ENCODE peak calls at places on chromosomes 16 and 17, in eight cellular contexts. Q is NCI-H1417 treated with DMSO at 0.1 percent for 48 hours; L is CD8-positive, alpha-beta memory T cell; J is activated CD4-positive, CD25-positive, alpha-beta regulatory T cell; E is NCI-H1436; A is T-helper 9 cell; V is GDM1; G is NCI-H460. R is an unnamed sample.

GRCh38 chr17:6231886-6232767 is 161.9 kb downstream of the WSCD1 start:
- DNase-seq in Q (no peak), L (no peak), J (no peak), E (peak), A (no peak), V (no peak), G (no peak), R (no peak)

GRCh38 chr17:146983-147761 is 9.8 kb downstream of the SCGB1C2 start:
- DNase-seq in Q (no peak), L (no peak), J (no peak), E (no peak), A (no peak), V (no peak), G (no peak), R (no peak)

GRCh38 chr16:58511933-58512815 is 3.1 kb upstream of the SETD6 start:
- DNase-seq in Q (no peak), L (peak), J (peak), E (peak), A (peak), V (no peak), G (peak), R (peak)

GRCh38 chr16:25140459-25140858 is 28.9 kb downstream of the LCMT1 start:
- DNase-seq in Q (no peak), L (no peak), J (no peak), E (no peak), A (no peak), V (no peak), G (no peak), R (no peak)

GRCh38 chr17:39737761-39738567 is at the start of gene GRB7:
- DNase-seq in Q (no peak), L (no peak), J (no peak), E (peak), A (no peak), V (no peak), G (no peak), R (peak)

GRCh38 chr17:79027925-79028491 is 4.0 kb downstream of the C1QTNF1 start:
- DNase-seq in Q (no peak), L (no peak), J (no peak), E (no peak), A (no peak), V (no peak), G (no peak), R (no peak)

GRCh38 chr17:75927286-75927922 is 13.4 kb downstream of the FBF1 start:
- DNase-seq in Q (no peak), L (no peak), J (no peak), E (peak), A (no peak), V (no peak), G (no peak), R (no peak)

GRCh38 chr16:23578096-23578830 is 17.9 kb downstream of the NDUFAB1 start:
- DNase-seq in Q (no peak), L (no peak), J (no peak), E (no peak), A (no peak), V (no peak), G (no peak), R (no peak)

GRCh38 chr17:78045316-78045715 is 83.2 kb downstream of the TMC6 start:
- DNase-seq in Q (no peak), L (no peak), J (no peak), E (no peak), A (no peak), V (no peak), G (no peak), R (no peak)

R was measured in NCI-H526 treated with DMSO at 0.1 percent for 48 hours.